ENCODE peak calls at places on chromosomes 4 and X, in six cellular contexts. D is endothelial cell of umbilical vein, F is tibial nerve, L is AG10803, B is cardiac muscle cell, G is SK-N-SH. T is an unnamed sample.

GRCh38 chrX:71095971-71096701 is 485 bp downstream of the FOXO4 start:
- DNase-seq in D (peak; percentile 37), F (peak; percentile 23), L (no peak), B (no peak), G (peak; percentile 43), T (no peak)

GRCh38 chrX:102835504-102836146 is 101.4 kb upstream of the RAB40AL start:
- DNase-seq in D (peak; percentile 54), F (no peak), L (peak; percentile 28), B (peak; percentile 5), G (no peak), T (no peak)

GRCh38 chr4:10099521-10100325 is 16.9 kb downstream of the WDR1 start:
- DNase-seq in D (no peak), F (no peak), L (no peak), B (no peak), G (no peak), T (no peak)

GRCh38 chr4:123827511-123827910 is 430.9 kb downstream of the SPRY1 start:
- DNase-seq in D (no peak), F (no peak), L (no peak), B (no peak), G (no peak), T (no peak)

GRCh38 chrX:108947205-108947604 is 210.8 kb upstream of the IRS4 start:
- DNase-seq in D (no peak), F (no peak), L (no peak), B (no peak), G (no peak), T (no peak)

GRCh38 chr4:11323771-11324170 is 104.9 kb downstream of the HS3ST1 start:
- DNase-seq in D (no peak), F (no peak), L (no peak), B (no peak), G (no peak), T (no peak)

GRCh38 chr4:186622788-186623464 is 67.6 kb upstream of the MTNR1A start:
- DNase-seq in D (no peak), F (no peak), L (peak; percentile 84), B (no peak), G (no peak), T (no peak)

GRCh38 chr4:152591361-152591760 is 55.5 kb upstream of the FBXW7 start:
- DNase-seq in D (peak; percentile 19), F (peak; percentile 25), L (peak; percentile 31), B (peak; percentile 61), G (no peak), T (no peak)

GRCh38 chr4:63788271-63788670 is 621.0 kb downstream of the TECRL start:
- DNase-seq in D (no peak), F (no peak), L (no peak), B (no peak), G (no peak), T (no peak)

GRCh38 chrX:46236411-46236810 is 308.8 kb downstream of the ZNF674 start:
- DNase-seq in D (no peak), F (no peak), L (no peak), B (no peak), G (no peak), T (no peak)

GRCh38 chr4:82891728-82892466 is 944 bp upstream of the SEC31A start:
- DNase-seq in D (no peak), F (no peak), L (peak; percentile 56), B (no peak), G (no peak), T (no peak)

GRCh38 chr4:8478801-8479744 is 38.5 kb downstream of the TRMT44 start:
- DNase-seq in D (no peak), F (no peak), L (peak; percentile 29), B (no peak), G (no peak), T (no peak)

GRCh38 chrX:48461830-48462229 is 8.2 kb downstream of the SLC38A5 start:
- DNase-seq in D (no peak), F (no peak), L (no peak), B (no peak), G (no peak), T (no peak)

GRCh38 chrX:356385-357034 is 30.2 kb downstream of the PPP2R3B start:
- DNase-seq in D (no peak), F (no peak), L (peak; percentile 94), B (no peak), G (no peak), T (no peak)

GRCh38 chr4:114598191-114599121 is at the start of gene UGT8:
- DNase-seq in D (peak; percentile 11), F (peak; percentile 16), L (peak; percentile 4), B (peak; percentile 66), G (peak; percentile 77), T (no peak)

GRCh38 chr4:149047368-149047767 is 605.2 kb upstream of the NR3C2 start:
- DNase-seq in D (no peak), F (no peak), L (peak; percentile 59), B (no peak), G (no peak), T (no peak)

GRCh38 chr4:149534779-149535178 is 280.9 kb downstream of the IQCM start:
- DNase-seq in D (no peak), F (no peak), L (peak; percentile 3), B (no peak), G (no peak), T (no peak)

GRCh38 chr4:12928751-12929150 is 555.4 kb downstream of the RAB28 start:
- DNase-seq in D (no peak), F (no peak), L (no peak), B (no peak), G (no peak), T (no peak)

GRCh38 chrX:99777912-99778311 is 632.2 kb downstream of the PCDH19 start:
- DNase-seq in D (no peak), F (no peak), L (no peak), B (no peak), G (no peak), T (no peak)

GRCh38 chrX:99033226-99033901 is 1376.7 kb downstream of the PCDH19 start:
- DNase-seq in D (no peak), F (no peak), L (no peak), B (no peak), G (no peak), T (no peak)

GRCh38 chr4:88043001-88043400 is 35.6 kb downstream of the PKD2 start:
- DNase-seq in D (peak; percentile 59), F (no peak), L (no peak), B (no peak), G (no peak), T (peak; percentile 80)

GRCh38 chr4:76198411-76199237 is 15.0 kb downstream of the SCARB2 start:
- DNase-seq in D (peak; percentile 95), F (peak; percentile 48), L (peak; percentile 83), B (peak; percentile 52), G (peak; percentile 61), T (peak; percentile 87)

GRCh38 chrX:119870626-119871131 is 854 bp downstream of the RNF113A start:
- DNase-seq in D (peak; percentile 44), F (no peak), L (peak; percentile 31), B (peak; percentile 41), G (peak; percentile 26), T (no peak)

GRCh38 chrX:95716841-95717240 is 967.8 kb upstream of the DIAPH2 start:
- DNase-seq in D (no peak), F (no peak), L (no peak), B (no peak), G (no peak), T (no peak)

GRCh38 chr4:91099666-91100065 is 972.5 kb downstream of the CCSER1 start:
- DNase-seq in D (no peak), F (no peak), L (no peak), B (no peak), G (no peak), T (no peak)

GRCh38 chr4:98661356-98662054 is 3.1 kb upstream of the TSPAN5 start:
- DNase-seq in D (peak; percentile 39), F (no peak), L (no peak), B (no peak), G (no peak), T (peak; percentile 97)

GRCh38 chrX:118226060-118226428 is 109.4 kb upstream of the KLHL13 start:
- DNase-seq in D (peak; percentile 65), F (no peak), L (no peak), B (peak; percentile 39), G (peak; percentile 35), T (no peak)

GRCh38 chr4:40228497-40229365 is 31.9 kb downstream of the RHOH start:
- DNase-seq in D (no peak), F (no peak), L (no peak), B (no peak), G (no peak), T (no peak)

GRCh38 chr4:113827285-113827684 is 65.7 kb upstream of the CAMK2D start:
- DNase-seq in D (no peak), F (no peak), L (peak; percentile 69), B (no peak), G (no peak), T (no peak)

GRCh38 chrX:110317820-110318663 is at the start of gene AMMECR1:
- DNase-seq in D (peak; percentile 71), F (peak; percentile 44), L (peak; percentile 83), B (peak; percentile 95), G (peak; percentile 89), T (peak; percentile 8)

GRCh38 chr4:91840359-91840758 is 463.4 kb upstream of the GRID2 start:
- DNase-seq in D (no peak), F (no peak), L (no peak), B (no peak), G (no peak), T (peak; percentile 95)

GRCh38 chr4:6504900-6505496 is 32.6 kb upstream of the PPP2R2C start:
- DNase-seq in D (no peak), F (no peak), L (no peak), B (no peak), G (no peak), T (no peak)
- H3K4me3 ChIP-seq in D (no peak overlapping the region), F (no peak overlapping the region), L (no peak overlapping the region), B (no peak overlapping the region), G (no peak overlapping the region), T (no peak overlapping the region)

DNA sequence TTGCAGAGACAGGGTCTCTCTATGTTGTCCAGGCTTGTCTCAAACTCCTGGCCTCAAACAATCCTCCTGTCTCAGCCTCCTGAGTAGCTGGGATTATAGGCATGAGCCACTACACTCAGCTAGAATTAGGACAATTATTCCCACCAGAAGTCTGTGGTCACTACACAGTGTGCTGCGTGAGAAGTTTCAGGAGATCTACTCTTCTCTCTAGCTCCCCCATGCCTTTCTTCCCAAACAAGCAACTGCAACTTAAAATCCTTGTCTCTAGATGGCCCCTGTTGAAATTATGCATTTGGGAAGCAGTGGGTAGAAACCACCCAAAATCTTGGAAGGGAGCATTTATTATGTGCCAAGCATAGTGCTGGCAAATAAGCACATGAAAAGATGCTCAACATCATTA is 21.1 kb upstream of the MAP7D3 start:
- DNase-seq in D (no peak), F (no peak), L (peak; percentile 23), B (no peak), G (no peak), T (no peak)
- TF ChIP-seq CTCF in D (no peak), F (no peak), L (peak; percentile 27), B (peak; percentile 25), G (peak; percentile 13), T (no peak)

GRCh38 chr4:1777822-1778641 is 15.1 kb upstream of the FGFR3 start:
- DNase-seq in D (no peak), F (no peak), L (peak; percentile 27), B (peak; percentile 67), G (no peak), T (no peak)
- H3K4me3 ChIP-seq in D (no peak overlapping the region), F (no peak overlapping the region), L (no peak overlapping the region), B (no peak overlapping the region), G (no peak overlapping the region), T (no peak overlapping the region)

DNA sequence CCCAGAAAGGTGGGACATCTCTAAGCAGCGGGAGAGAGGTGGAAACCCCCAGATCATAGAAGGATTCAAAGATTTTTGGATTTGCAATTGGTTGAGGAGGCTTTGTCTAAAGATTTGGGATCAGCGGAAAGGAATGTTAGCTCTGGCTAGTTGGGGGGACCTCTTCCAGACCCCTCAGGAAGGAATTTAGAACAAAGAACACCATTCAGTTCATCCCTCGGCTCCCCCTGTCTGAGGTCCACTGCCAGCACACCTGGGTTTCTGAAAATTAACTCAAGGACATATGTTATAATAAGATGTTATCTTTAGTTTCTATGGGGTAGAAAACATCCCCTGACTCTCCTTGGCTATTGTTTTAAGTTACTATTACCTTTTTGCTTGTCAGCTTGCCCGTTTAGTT is 163.6 kb downstream of the CEP135 start:
- DNase-seq in D (no peak), F (no peak), L (no peak), B (no peak), G (no peak), T (no peak)
- TF ChIP-seq CTCF in D (no peak), F (no peak), L (no peak), B (no peak), G (no peak), T (no peak)